ENCODE peak calls at places on chromosomes 6 and 20, in nine cellular contexts. L is small intestine; D is aorta; K is neuronal stem cell; Q is prostate gland; B is keratinocyte; J is OCI-LY7; Z is effector memory CD4-positive, alpha-beta T cell; E is heart right ventricle. O is an unnamed sample.

GRCh38 chr6:138682722-138683521 is 90.6 kb upstream of the CCDC28A start:
- DNase-seq in L (no peak), D (no peak), K (no peak), Q (no peak), B (peak; percentile 71), J (no peak), Z (no peak), E (peak; percentile 19), O (no peak)

GRCh38 chr6:137866200-137866913 is 702 bp upstream of the TNFAIP3 start:
- DNase-seq in L (no peak), D (no peak), K (peak; percentile 35), Q (no peak), B (no peak), J (no peak), Z (no peak), E (no peak), O (no peak)

GRCh38 chr6:157223021-157223430 is 100.3 kb downstream of the TMEM242 start:
- DNase-seq in L (no peak), D (no peak), K (no peak), Q (no peak), B (no peak), J (peak; percentile 62), Z (no peak), E (no peak), O (no peak)

GRCh38 chr20:51506527-51507356 is 35.8 kb downstream of the NFATC2 start:
- DNase-seq in L (no peak), D (no peak), K (no peak), Q (no peak), B (no peak), J (no peak), Z (no peak), E (no peak), O (no peak)

GRCh38 chr6:582370-582769 is 74.5 kb downstream of the HUS1B start:
- DNase-seq in L (no peak), D (no peak), K (peak; percentile 36), Q (no peak), B (no peak), J (no peak), Z (no peak), E (no peak), O (no peak)

GRCh38 chr6:117481278-117481925 is 1.1 kb upstream of the DCBLD1 start:
- DNase-seq in L (peak; percentile 49), D (no peak), K (no peak), Q (no peak), B (no peak), J (no peak), Z (no peak), E (no peak), O (no peak)

GRCh38 chr6:51019785-51020184 is 201.1 kb downstream of the TFAP2B start:
- DNase-seq in L (no peak), D (no peak), K (no peak), Q (no peak), B (no peak), J (no peak), Z (no peak), E (no peak), O (no peak)

GRCh38 chr6:70673601-70674000 is 5.9 kb downstream of the SMAP1 start:
- DNase-seq in L (no peak), D (no peak), K (no peak), Q (no peak), B (no peak), J (no peak), Z (no peak), E (no peak), O (no peak)

GRCh38 chr6:309947-310346 is 17.7 kb downstream of the DUSP22 start:
- DNase-seq in L (no peak), D (no peak), K (no peak), Q (no peak), B (no peak), J (no peak), Z (no peak), E (no peak), O (peak; percentile 5)

GRCh38 chr6:26575494-26575939 is 21.2 kb upstream of the ABT1 start:
- DNase-seq in L (no peak), D (no peak), K (no peak), Q (no peak), B (no peak), J (no peak), Z (no peak), E (no peak), O (no peak)

GRCh38 chr6:151478670-151479069 is 15.1 kb upstream of the CCDC170 start:
- DNase-seq in L (no peak), D (no peak), K (no peak), Q (no peak), B (no peak), J (no peak), Z (no peak), E (no peak), O (no peak)

GRCh38 chr20:48273843-48274242 is 488.6 kb upstream of the SULF2 start:
- DNase-seq in L (no peak), D (no peak), K (no peak), Q (no peak), B (no peak), J (no peak), Z (no peak), E (no peak), O (no peak)

GRCh38 chr6:158686791-158687381 is 37.0 kb downstream of the SYTL3 start:
- DNase-seq in L (peak; percentile 61), D (no peak), K (no peak), Q (no peak), B (no peak), J (no peak), Z (peak; percentile 51), E (no peak), O (no peak)

GRCh38 chr20:48458003-48458377 is 369.8 kb downstream of the PREX1 start:
- DNase-seq in L (no peak), D (no peak), K (no peak), Q (no peak), B (no peak), J (no peak), Z (no peak), E (no peak), O (no peak)

GRCh38 chr6:158799051-158799792 is 19.9 kb downstream of the EZR start:
- DNase-seq in L (peak; percentile 96), D (no peak), K (no peak), Q (peak; percentile 89), B (no peak), J (peak; percentile 44), Z (no peak), E (no peak), O (peak; percentile 91)

GRCh38 chr20:41774291-41774690 is 156.1 kb upstream of the CHD6 start:
- DNase-seq in L (no peak), D (no peak), K (no peak), Q (no peak), B (no peak), J (no peak), Z (no peak), E (no peak), O (no peak)

GRCh38 chr6:54865091-54865631 is 18.6 kb downstream of the FAM83B start:
- DNase-seq in L (no peak), D (no peak), K (no peak), Q (no peak), B (no peak), J (no peak), Z (no peak), E (no peak), O (no peak)

GRCh38 chr20:54173653-54174451 is at the start of gene CYP24A1:
- DNase-seq in L (peak; percentile 4), D (no peak), K (peak; percentile 12), Q (no peak), B (no peak), J (no peak), Z (no peak), E (no peak), O (no peak)

GRCh38 chr6:134145786-134146185 is 93.4 kb upstream of the SLC2A12 start:
- DNase-seq in L (no peak), D (no peak), K (no peak), Q (no peak), B (no peak), J (peak; percentile 25), Z (no peak), E (no peak), O (no peak)

GRCh38 chr6:62429781-62430180 is 143.8 kb upstream of the KHDRBS2 start:
- DNase-seq in L (no peak), D (no peak), K (no peak), Q (no peak), B (no peak), J (no peak), Z (no peak), E (no peak), O (no peak)

GRCh38 chr6:155333414-155333813 is 19.1 kb upstream of the TFB1M start:
- DNase-seq in L (no peak), D (no peak), K (no peak), Q (no peak), B (no peak), J (no peak), Z (no peak), E (no peak), O (no peak)

GRCh38 chr6:140289186-140289585 is 914.7 kb upstream of the CITED2 start:
- DNase-seq in L (no peak), D (no peak), K (no peak), Q (no peak), B (no peak), J (no peak), Z (no peak), E (no peak), O (no peak)

GRCh38 chr20:35618032-35618371 is 2.4 kb downstream of the SPAG4 start:
- DNase-seq in L (no peak), D (no peak), K (no peak), Q (no peak), B (no peak), J (no peak), Z (no peak), E (no peak), O (no peak)
- H3K4me3 ChIP-seq in L (no peak overlapping the region), D (no peak overlapping the region), K (peak overlapping the region; percentile 49), Q (no peak overlapping the region), B (peak overlapping the region; percentile 42), J (peak overlapping the region; percentile 73), Z (no peak overlapping the region), E (peak overlapping the region; percentile 58), O (no peak overlapping the region)

GRCh38 chr20:5433352-5433751 is 116.6 kb upstream of the PROKR2 start:
- DNase-seq in L (no peak), D (no peak), K (no peak), Q (no peak), B (no peak), J (no peak), Z (no peak), E (no peak), O (no peak)
- H3K4me1 ChIP-seq in L (no peaks in the 10 kb centered on the region), D (no peaks in the 10 kb centered on the region), K (no peaks in the 10 kb centered on the region), Q (no peaks in the 10 kb centered on the region), B (no peaks in the 10 kb centered on the region), J (no peaks in the 10 kb centered on the region), Z (no peaks in the 10 kb centered on the region), E (no peaks in the 10 kb centered on the region), O (no peaks in the 10 kb centered on the region)

DNA sequence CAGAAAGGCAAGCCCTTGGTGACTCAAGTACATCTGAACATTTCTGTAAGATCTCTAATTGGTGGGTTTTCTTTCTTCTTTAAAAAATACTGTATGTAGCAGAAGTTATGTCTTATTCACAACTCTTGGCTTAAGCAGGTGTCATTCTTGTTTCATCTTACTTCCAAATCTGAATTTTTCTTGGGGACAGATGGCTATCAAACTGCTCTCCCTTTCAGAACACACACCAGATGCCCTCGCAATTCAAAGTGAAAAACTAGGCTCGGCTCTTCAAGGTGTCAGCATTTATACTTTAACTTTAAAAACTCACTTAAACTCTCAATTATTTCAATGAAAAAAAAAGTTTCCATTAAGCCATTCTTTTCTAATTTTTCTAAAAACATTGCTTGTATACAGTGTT is 49.7 kb downstream of the PAK5 start:
- DNase-seq in L (no peak), D (no peak), K (no peak), Q (no peak), B (no peak), J (no peak), Z (no peak), E (no peak), O (no peak)
- H3K4me3 ChIP-seq in L (no peak overlapping the region), D (no peak overlapping the region), K (no peak overlapping the region), Q (no peak overlapping the region), B (no peak overlapping the region), J (no peak overlapping the region), Z (no peak overlapping the region), E (no peak overlapping the region), O (no peak overlapping the region)

GRCh38 chr20:46001498-46001897 is 7.2 kb upstream of the MMP9 start:
- DNase-seq in L (no peak), D (no peak), K (no peak), Q (no peak), B (no peak), J (no peak), Z (no peak), E (no peak), O (no peak)
- H3K4me1 ChIP-seq in L (no peaks in the 10 kb centered on the region), D (no peaks in the 10 kb centered on the region), K (peaks cover 7% of the 10 kb centered on the region), Q (no peaks in the 10 kb centered on the region), B (peaks cover 27% of the 10 kb centered on the region), J (peaks cover 23% of the 10 kb centered on the region), Z (peaks cover 65% of the 10 kb centered on the region), E (no peaks in the 10 kb centered on the region), O (no peaks in the 10 kb centered on the region)

O was measured in body of pancreas.